ENCODE peak calls at places on chromosomes 7 and 10, in ten cellular contexts. One of them, this sample, is unnamed.

GRCh38 chr10:94496010-94496409 is 49.6 kb upstream of the HELLS start:
- DNase-seq in Right ventricle myocardium superior: no peak
- DNase-seq in germinal center: no peak
- DNase-seq in EL: peak
- DNase-seq in activated CD4-positive, alpha-beta T cell treated with anti-CD3 and anti-CD28 coated beads, Interleukin-2, amount 50 U/mL, for 24 hours: no peak
- DNase-seq in astrocyte: peak
- DNase-seq in activated T-helper 1 cell treated with anti-CD3 and anti-CD28 coated beads, Interleukin-2, amount 50 U/mL, for 16 hours: no peak
- DNase-seq in bronchial epithelial cell: no peak
- DNase-seq in RPMI8226: no peak
- DNase-seq in activated gamma-delta T cell treated with Interleukin-2 at 50 U/mL for 16 hours: no peak
- DNase-seq in this sample: no peak

GRCh38 chr10:31650010-31650409 is 278.6 kb downstream of the ARHGAP12 start:
- DNase-seq in astrocyte: peak
- DNase-seq in germinal center: no peak
- DNase-seq in RPMI8226: no peak
- DNase-seq in activated CD4-positive, alpha-beta T cell treated with anti-CD3 and anti-CD28 coated beads, Interleukin-2, amount 50 U/mL, for 24 hours: no peak
- DNase-seq in bronchial epithelial cell: no peak
- DNase-seq in EL: peak
- DNase-seq in activated T-helper 1 cell treated with anti-CD3 and anti-CD28 coated beads, Interleukin-2, amount 50 U/mL, for 16 hours: no peak
- DNase-seq in activated gamma-delta T cell treated with Interleukin-2 at 50 U/mL for 16 hours: no peak
- DNase-seq in Right ventricle myocardium superior: peak
- DNase-seq in this sample: peak

GRCh38 chr7:149727053-149727452 is 46.3 kb downstream of the ZNF467 start:
- DNase-seq in EL: no peak
- DNase-seq in activated T-helper 1 cell treated with anti-CD3 and anti-CD28 coated beads, Interleukin-2, amount 50 U/mL, for 16 hours: no peak
- DNase-seq in germinal center: no peak
- DNase-seq in bronchial epithelial cell: no peak
- DNase-seq in astrocyte: no peak
- DNase-seq in activated gamma-delta T cell treated with Interleukin-2 at 50 U/mL for 16 hours: no peak
- DNase-seq in Right ventricle myocardium superior: no peak
- DNase-seq in RPMI8226: no peak
- DNase-seq in activated CD4-positive, alpha-beta T cell treated with anti-CD3 and anti-CD28 coated beads, Interleukin-2, amount 50 U/mL, for 24 hours: no peak
- DNase-seq in this sample: no peak

GRCh38 chr7:151431768-151432311 is 8.1 kb downstream of the CRYGN start:
- DNase-seq in EL: no peak
- DNase-seq in activated gamma-delta T cell treated with Interleukin-2 at 50 U/mL for 16 hours: no peak
- DNase-seq in activated T-helper 1 cell treated with anti-CD3 and anti-CD28 coated beads, Interleukin-2, amount 50 U/mL, for 16 hours: no peak
- DNase-seq in RPMI8226: no peak
- DNase-seq in germinal center: no peak
- DNase-seq in bronchial epithelial cell: no peak
- DNase-seq in Right ventricle myocardium superior: no peak
- DNase-seq in astrocyte: no peak
- DNase-seq in activated CD4-positive, alpha-beta T cell treated with anti-CD3 and anti-CD28 coated beads, Interleukin-2, amount 50 U/mL, for 24 hours: no peak
- DNase-seq in this sample: no peak

GRCh38 chr7:116687801-116688201 is 15.8 kb downstream of the MET start:
- DNase-seq in activated gamma-delta T cell treated with Interleukin-2 at 50 U/mL for 16 hours: no peak
- DNase-seq in Right ventricle myocardium superior: no peak
- DNase-seq in activated CD4-positive, alpha-beta T cell treated with anti-CD3 and anti-CD28 coated beads, Interleukin-2, amount 50 U/mL, for 24 hours: no peak
- DNase-seq in RPMI8226: no peak
- DNase-seq in germinal center: no peak
- DNase-seq in astrocyte: peak
- DNase-seq in bronchial epithelial cell: peak
- DNase-seq in activated T-helper 1 cell treated with anti-CD3 and anti-CD28 coated beads, Interleukin-2, amount 50 U/mL, for 16 hours: no peak
- DNase-seq in EL: peak
- DNase-seq in this sample: no peak

GRCh38 chr7:32479574-32480200 is 10.5 kb downstream of the LSM5 start:
- DNase-seq in activated CD4-positive, alpha-beta T cell treated with anti-CD3 and anti-CD28 coated beads, Interleukin-2, amount 50 U/mL, for 24 hours: no peak
- DNase-seq in bronchial epithelial cell: peak
- DNase-seq in Right ventricle myocardium superior: no peak
- DNase-seq in activated T-helper 1 cell treated with anti-CD3 and anti-CD28 coated beads, Interleukin-2, amount 50 U/mL, for 16 hours: no peak
- DNase-seq in RPMI8226: peak
- DNase-seq in germinal center: peak
- DNase-seq in astrocyte: no peak
- DNase-seq in EL: peak
- DNase-seq in activated gamma-delta T cell treated with Interleukin-2 at 50 U/mL for 16 hours: no peak
- DNase-seq in this sample: no peak

GRCh38 chr10:66925896-66926719 is at the start of gene LRRTM3:
- DNase-seq in RPMI8226: peak
- DNase-seq in astrocyte: peak
- DNase-seq in germinal center: peak
- DNase-seq in Right ventricle myocardium superior: peak
- DNase-seq in activated gamma-delta T cell treated with Interleukin-2 at 50 U/mL for 16 hours: no peak
- DNase-seq in activated CD4-positive, alpha-beta T cell treated with anti-CD3 and anti-CD28 coated beads, Interleukin-2, amount 50 U/mL, for 24 hours: no peak
- DNase-seq in activated T-helper 1 cell treated with anti-CD3 and anti-CD28 coated beads, Interleukin-2, amount 50 U/mL, for 16 hours: no peak
- DNase-seq in bronchial epithelial cell: peak
- DNase-seq in EL: peak
- DNase-seq in this sample: no peak

GRCh38 chr7:112252691-112253090 is 46.2 kb downstream of the ZNF277 start:
- DNase-seq in activated T-helper 1 cell treated with anti-CD3 and anti-CD28 coated beads, Interleukin-2, amount 50 U/mL, for 16 hours: no peak
- DNase-seq in bronchial epithelial cell: no peak
- DNase-seq in EL: no peak
- DNase-seq in germinal center: no peak
- DNase-seq in activated CD4-positive, alpha-beta T cell treated with anti-CD3 and anti-CD28 coated beads, Interleukin-2, amount 50 U/mL, for 24 hours: no peak
- DNase-seq in astrocyte: no peak
- DNase-seq in activated gamma-delta T cell treated with Interleukin-2 at 50 U/mL for 16 hours: no peak
- DNase-seq in RPMI8226: no peak
- DNase-seq in Right ventricle myocardium superior: no peak
- DNase-seq in this sample: no peak

GRCh38 chr10:639001-639750 is 50.3 kb downstream of the DIP2C start:
- DNase-seq in RPMI8226: no peak
- DNase-seq in EL: no peak
- DNase-seq in activated T-helper 1 cell treated with anti-CD3 and anti-CD28 coated beads, Interleukin-2, amount 50 U/mL, for 16 hours: no peak
- DNase-seq in Right ventricle myocardium superior: no peak
- DNase-seq in activated gamma-delta T cell treated with Interleukin-2 at 50 U/mL for 16 hours: no peak
- DNase-seq in activated CD4-positive, alpha-beta T cell treated with anti-CD3 and anti-CD28 coated beads, Interleukin-2, amount 50 U/mL, for 24 hours: no peak
- DNase-seq in astrocyte: no peak
- DNase-seq in germinal center: no peak
- DNase-seq in bronchial epithelial cell: no peak
- DNase-seq in this sample: no peak

GRCh38 chr7:158030071-158030470 is 557.6 kb downstream of the PTPRN2 start:
- DNase-seq in activated T-helper 1 cell treated with anti-CD3 and anti-CD28 coated beads, Interleukin-2, amount 50 U/mL, for 16 hours: no peak
- DNase-seq in astrocyte: no peak
- DNase-seq in activated CD4-positive, alpha-beta T cell treated with anti-CD3 and anti-CD28 coated beads, Interleukin-2, amount 50 U/mL, for 24 hours: no peak
- DNase-seq in RPMI8226: no peak
- DNase-seq in EL: no peak
- DNase-seq in Right ventricle myocardium superior: peak
- DNase-seq in bronchial epithelial cell: no peak
- DNase-seq in activated gamma-delta T cell treated with Interleukin-2 at 50 U/mL for 16 hours: no peak
- DNase-seq in germinal center: no peak
- DNase-seq in this sample: no peak

GRCh38 chr10:62011558-62011957 is 110.1 kb downstream of the ARID5B start:
- DNase-seq in germinal center: no peak
- DNase-seq in activated CD4-positive, alpha-beta T cell treated with anti-CD3 and anti-CD28 coated beads, Interleukin-2, amount 50 U/mL, for 24 hours: no peak
- DNase-seq in activated T-helper 1 cell treated with anti-CD3 and anti-CD28 coated beads, Interleukin-2, amount 50 U/mL, for 16 hours: no peak
- DNase-seq in activated gamma-delta T cell treated with Interleukin-2 at 50 U/mL for 16 hours: no peak
- DNase-seq in EL: no peak
- DNase-seq in RPMI8226: no peak
- DNase-seq in Right ventricle myocardium superior: no peak
- DNase-seq in bronchial epithelial cell: peak
- DNase-seq in astrocyte: no peak
- DNase-seq in this sample: no peak

GRCh38 chr10:131848296-131848695 is 52.5 kb upstream of the PPP2R2D start:
- DNase-seq in Right ventricle myocardium superior: no peak
- DNase-seq in RPMI8226: no peak
- DNase-seq in astrocyte: no peak
- DNase-seq in EL: no peak
- DNase-seq in activated T-helper 1 cell treated with anti-CD3 and anti-CD28 coated beads, Interleukin-2, amount 50 U/mL, for 16 hours: no peak
- DNase-seq in activated CD4-positive, alpha-beta T cell treated with anti-CD3 and anti-CD28 coated beads, Interleukin-2, amount 50 U/mL, for 24 hours: no peak
- DNase-seq in bronchial epithelial cell: no peak
- DNase-seq in germinal center: no peak
- DNase-seq in activated gamma-delta T cell treated with Interleukin-2 at 50 U/mL for 16 hours: no peak
- DNase-seq in this sample: no peak

GRCh38 chr7:115359119-115359518 is 437.2 kb downstream of the MDFIC start:
- DNase-seq in bronchial epithelial cell: no peak
- DNase-seq in activated T-helper 1 cell treated with anti-CD3 and anti-CD28 coated beads, Interleukin-2, amount 50 U/mL, for 16 hours: no peak
- DNase-seq in activated CD4-positive, alpha-beta T cell treated with anti-CD3 and anti-CD28 coated beads, Interleukin-2, amount 50 U/mL, for 24 hours: no peak
- DNase-seq in Right ventricle myocardium superior: no peak
- DNase-seq in RPMI8226: no peak
- DNase-seq in activated gamma-delta T cell treated with Interleukin-2 at 50 U/mL for 16 hours: no peak
- DNase-seq in astrocyte: no peak
- DNase-seq in EL: no peak
- DNase-seq in germinal center: no peak
- DNase-seq in this sample: no peak

GRCh38 chr10:72729528-72729927 is 37.6 kb downstream of the MCU start:
- DNase-seq in germinal center: no peak
- DNase-seq in bronchial epithelial cell: no peak
- DNase-seq in astrocyte: peak
- DNase-seq in activated T-helper 1 cell treated with anti-CD3 and anti-CD28 coated beads, Interleukin-2, amount 50 U/mL, for 16 hours: no peak
- DNase-seq in RPMI8226: no peak
- DNase-seq in Right ventricle myocardium superior: no peak
- DNase-seq in EL: no peak
- DNase-seq in activated gamma-delta T cell treated with Interleukin-2 at 50 U/mL for 16 hours: no peak
- DNase-seq in activated CD4-positive, alpha-beta T cell treated with anti-CD3 and anti-CD28 coated beads, Interleukin-2, amount 50 U/mL, for 24 hours: peak
- DNase-seq in this sample: no peak

GRCh38 chr7:18364403-18364795 is 131.2 kb upstream of the HDAC9 start:
- DNase-seq in activated gamma-delta T cell treated with Interleukin-2 at 50 U/mL for 16 hours: no peak
- DNase-seq in astrocyte: no peak
- DNase-seq in RPMI8226: no peak
- DNase-seq in activated CD4-positive, alpha-beta T cell treated with anti-CD3 and anti-CD28 coated beads, Interleukin-2, amount 50 U/mL, for 24 hours: no peak
- DNase-seq in activated T-helper 1 cell treated with anti-CD3 and anti-CD28 coated beads, Interleukin-2, amount 50 U/mL, for 16 hours: no peak
- DNase-seq in EL: no peak
- DNase-seq in Right ventricle myocardium superior: no peak
- DNase-seq in bronchial epithelial cell: no peak
- DNase-seq in germinal center: no peak
- DNase-seq in this sample: no peak

GRCh38 chr7:98836811-98837631 is 32.8 kb downstream of the TMEM130 start:
- DNase-seq in germinal center: peak
- DNase-seq in RPMI8226: peak
- DNase-seq in bronchial epithelial cell: peak
- DNase-seq in astrocyte: no peak
- DNase-seq in activated CD4-positive, alpha-beta T cell treated with anti-CD3 and anti-CD28 coated beads, Interleukin-2, amount 50 U/mL, for 24 hours: peak
- DNase-seq in activated gamma-delta T cell treated with Interleukin-2 at 50 U/mL for 16 hours: no peak
- DNase-seq in Right ventricle myocardium superior: peak
- DNase-seq in EL: peak
- DNase-seq in activated T-helper 1 cell treated with anti-CD3 and anti-CD28 coated beads, Interleukin-2, amount 50 U/mL, for 16 hours: no peak
- DNase-seq in this sample: no peak

GRCh38 chr10:80493482-80494021 is 39.4 kb downstream of the TSPAN14 start:
- DNase-seq in EL: no peak
- DNase-seq in activated T-helper 1 cell treated with anti-CD3 and anti-CD28 coated beads, Interleukin-2, amount 50 U/mL, for 16 hours: no peak
- DNase-seq in activated CD4-positive, alpha-beta T cell treated with anti-CD3 and anti-CD28 coated beads, Interleukin-2, amount 50 U/mL, for 24 hours: no peak
- DNase-seq in activated gamma-delta T cell treated with Interleukin-2 at 50 U/mL for 16 hours: no peak
- DNase-seq in astrocyte: peak
- DNase-seq in RPMI8226: no peak
- DNase-seq in bronchial epithelial cell: no peak
- DNase-seq in germinal center: no peak
- DNase-seq in Right ventricle myocardium superior: no peak
- DNase-seq in this sample: no peak

GRCh38 chr7:91228327-91228726 is 35.9 kb upstream of the FZD1 start:
- DNase-seq in germinal center: no peak
- DNase-seq in RPMI8226: no peak
- DNase-seq in Right ventricle myocardium superior: no peak
- DNase-seq in bronchial epithelial cell: peak
- DNase-seq in activated CD4-positive, alpha-beta T cell treated with anti-CD3 and anti-CD28 coated beads, Interleukin-2, amount 50 U/mL, for 24 hours: no peak
- DNase-seq in activated gamma-delta T cell treated with Interleukin-2 at 50 U/mL for 16 hours: no peak
- DNase-seq in EL: no peak
- DNase-seq in astrocyte: peak
- DNase-seq in activated T-helper 1 cell treated with anti-CD3 and anti-CD28 coated beads, Interleukin-2, amount 50 U/mL, for 16 hours: no peak
- DNase-seq in this sample: no peak

This sample was measured in GOT3.